ENCODE peak calls at places on chromosomes 6 and 20, in seven cellular contexts. U is CD4-positive, alpha-beta memory T cell; G is tibial artery; S is cardiac muscle cell; E is GM23248; J is fibroblast of lung; D is heart left ventricle. M is an unnamed sample.

GRCh38 chr20:32450484-32451061 is 92.4 kb downstream of the ASXL1 start:
- DNase-seq in U (no peak), G (no peak), S (no peak), E (no peak), J (no peak), D (peak; percentile 46), M (no peak)

GRCh38 chr6:46687619-46688097 is at the start of gene TDRD6:
- DNase-seq in U (no peak), G (no peak), S (no peak), E (no peak), J (no peak), D (peak; percentile 59), M (no peak)

GRCh38 chr6:11971154-11971553 is 41.0 kb upstream of the HIVEP1 start:
- DNase-seq in U (no peak), G (no peak), S (peak; percentile 90), E (peak; percentile 88), J (peak; percentile 97), D (no peak), M (no peak)

GRCh38 chr20:49603209-49603627 is 35.3 kb upstream of the PTGIS start:
- DNase-seq in U (no peak), G (no peak), S (peak; percentile 83), E (peak; percentile 54), J (peak; percentile 56), D (no peak), M (peak; percentile 62)

GRCh38 chr20:36562724-36563123 is 10.7 kb upstream of the TGIF2 start:
- DNase-seq in U (no peak), G (no peak), S (no peak), E (no peak), J (no peak), D (no peak), M (no peak)

GRCh38 chr6:111657146-111657545 is 51.5 kb upstream of the TRAF3IP2 start:
- DNase-seq in U (no peak), G (no peak), S (peak; percentile 53), E (peak; percentile 81), J (peak; percentile 75), D (no peak), M (no peak)

GRCh38 chr6:35496036-35496850 is 636 bp downstream of the TEAD3 start:
- DNase-seq in U (no peak), G (peak; percentile 50), S (peak; percentile 43), E (peak; percentile 77), J (peak; percentile 32), D (no peak), M (no peak)

GRCh38 chr6:25060522-25060921 is 124.8 kb upstream of the RIPOR2 start:
- DNase-seq in U (no peak), G (no peak), S (no peak), E (no peak), J (no peak), D (no peak), M (no peak)

GRCh38 chr6:131183427-131184095 is 48.3 kb downstream of the AKAP7 start:
- DNase-seq in U (no peak), G (no peak), S (no peak), E (no peak), J (no peak), D (no peak), M (no peak)

GRCh38 chr6:143206550-143206949 is 145.9 kb downstream of the AIG1 start:
- DNase-seq in U (no peak), G (no peak), S (no peak), E (no peak), J (no peak), D (no peak), M (no peak)

GRCh38 chr6:157045831-157046454 is 268.8 kb downstream of the ARID1B start:
- DNase-seq in U (no peak), G (no peak), S (peak; percentile 73), E (peak; percentile 78), J (peak; percentile 82), D (no peak), M (no peak)

GRCh38 chr6:70763754-70764153 is 96.1 kb downstream of the SMAP1 start:
- DNase-seq in U (no peak), G (no peak), S (no peak), E (peak; percentile 27), J (peak; percentile 6), D (no peak), M (no peak)

GRCh38 chr6:20953019-20953418 is 418.8 kb downstream of the CDKAL1 start:
- DNase-seq in U (no peak), G (no peak), S (no peak), E (no peak), J (no peak), D (no peak), M (no peak)

GRCh38 chr6:34151321-34152041 is 5.6 kb upstream of the GRM4 start:
- DNase-seq in U (no peak), G (no peak), S (no peak), E (no peak), J (no peak), D (peak; percentile 52), M (peak; percentile 12)

GRCh38 chr6:83417880-83418663 is 12.8 kb downstream of the ME1 start:
- DNase-seq in U (no peak), G (no peak), S (peak; percentile 81), E (peak; percentile 67), J (peak; percentile 59), D (no peak), M (peak; percentile 10)

GRCh38 chr6:41805830-41806774 is 18.6 kb downstream of the TOMM6 start:
- DNase-seq in U (no peak), G (no peak), S (no peak), E (no peak), J (no peak), D (no peak), M (no peak)

GRCh38 chr6:6390849-6391602 is 70.6 kb upstream of the F13A1 start:
- DNase-seq in U (no peak), G (no peak), S (no peak), E (no peak), J (no peak), D (no peak), M (peak; percentile 90)

GRCh38 chr6:106939208-106939607 is 35.3 kb downstream of the CD24 start:
- DNase-seq in U (no peak), G (no peak), S (no peak), E (no peak), J (no peak), D (no peak), M (no peak)

GRCh38 chr20:42775037-42775436 is 414.7 kb downstream of the PTPRT start:
- DNase-seq in U (no peak), G (no peak), S (no peak), E (no peak), J (no peak), D (no peak), M (no peak)

GRCh38 chr6:133973109-133973971 is 20.3 kb downstream of the TBPL1 start:
- DNase-seq in U (peak; percentile 42), G (no peak), S (peak; percentile 73), E (peak; percentile 70), J (peak; percentile 49), D (no peak), M (peak; percentile 69)

GRCh38 chr6:656460-657252 is at the start of gene HUS1B:
- DNase-seq in U (no peak), G (no peak), S (no peak), E (no peak), J (no peak), D (no peak), M (no peak)

GRCh38 chr6:125300992-125301434 is 754 bp downstream of the HDDC2 start:
- DNase-seq in U (no peak), G (peak; percentile 36), S (peak; percentile 56), E (peak; percentile 62), J (peak; percentile 47), D (no peak), M (no peak)

GRCh38 chr6:125302840-125303511 is 1.2 kb upstream of the HDDC2 start:
- DNase-seq in U (peak; percentile 50), G (no peak), S (no peak), E (no peak), J (no peak), D (no peak), M (no peak)

GRCh38 chr6:125303512-125303854 is 1.7 kb upstream of the HDDC2 start:
- DNase-seq in U (no peak), G (no peak), S (no peak), E (no peak), J (no peak), D (no peak), M (peak; percentile 23)

GRCh38 chr6:125299257-125299656 is 2.5 kb downstream of the HDDC2 start:
- DNase-seq in U (no peak), G (no peak), S (no peak), E (no peak), J (no peak), D (no peak), M (no peak)

GRCh38 chr6:125301435-125302391 is at the start of gene HDDC2:
- DNase-seq in U (no peak), G (peak; percentile 59), S (peak; percentile 82), E (peak; percentile 90), J (peak; percentile 81), D (peak; percentile 91), M (peak; percentile 71)
- H3K9me3 ChIP-seq in U (no peaks in the 10 kb centered on the region), G (no peaks in the 10 kb centered on the region), S (no peaks in the 10 kb centered on the region), E (no peaks in the 10 kb centered on the region), J (no peaks in the 10 kb centered on the region), D (peaks cover 3% of the 10 kb centered on the region), M (no peaks in the 10 kb centered on the region)

DNA sequence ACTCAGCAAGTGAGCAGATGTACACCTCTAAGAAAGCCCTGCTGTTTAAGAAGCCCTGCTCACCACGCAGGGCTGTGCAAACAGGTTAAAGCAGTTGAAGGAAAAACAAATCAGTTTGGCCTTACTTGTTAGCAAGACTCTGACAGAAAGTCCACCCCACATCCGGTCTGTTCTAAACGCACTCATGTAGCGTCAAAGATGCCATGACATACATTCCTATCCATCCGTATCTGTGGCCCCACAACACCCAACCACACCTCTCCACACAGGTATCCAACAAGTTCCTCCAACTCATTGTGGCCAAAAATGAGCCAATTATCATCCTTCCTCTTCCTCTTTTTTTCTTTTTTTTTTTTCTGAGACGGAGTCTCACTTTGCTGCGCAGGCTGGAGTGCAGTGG is 22.8 kb upstream of the RAB22A start:
- DNase-seq in U (no peak), G (no peak), S (no peak), E (no peak), J (no peak), D (no peak), M (no peak)
- H3K36me3 ChIP-seq in U (no peaks in the 10 kb centered on the region), G (peaks cover 20% of the 10 kb centered on the region), S (no peaks in the 10 kb centered on the region), E (no peaks in the 10 kb centered on the region), J (peaks cover 2% of the 10 kb centered on the region), D (no peaks in the 10 kb centered on the region), M (no peaks in the 10 kb centered on the region)

GRCh38 chr20:15449061-15449460 is 1111.6 kb upstream of the FLRT3 start:
- DNase-seq in U (no peak), G (no peak), S (no peak), E (no peak), J (no peak), D (no peak), M (no peak)

GRCh38 chr20:15446373-15446772 is 1109.0 kb upstream of the FLRT3 start:
- DNase-seq in U (no peak), G (no peak), S (no peak), E (peak; percentile 0), J (peak; percentile 0), D (peak; percentile 29), M (no peak)

GRCh38 chr20:15447549-15447948 is 1110.1 kb upstream of the FLRT3 start:
- DNase-seq in U (no peak), G (no peak), S (no peak), E (no peak), J (no peak), D (no peak), M (no peak)
- H3K9me3 ChIP-seq in U (no peaks in the 10 kb centered on the region), G (no peaks in the 10 kb centered on the region), S (no peaks in the 10 kb centered on the region), E (no peaks in the 10 kb centered on the region), J (no peaks in the 10 kb centered on the region), D (no peaks in the 10 kb centered on the region), M (no peaks in the 10 kb centered on the region)

DNA sequence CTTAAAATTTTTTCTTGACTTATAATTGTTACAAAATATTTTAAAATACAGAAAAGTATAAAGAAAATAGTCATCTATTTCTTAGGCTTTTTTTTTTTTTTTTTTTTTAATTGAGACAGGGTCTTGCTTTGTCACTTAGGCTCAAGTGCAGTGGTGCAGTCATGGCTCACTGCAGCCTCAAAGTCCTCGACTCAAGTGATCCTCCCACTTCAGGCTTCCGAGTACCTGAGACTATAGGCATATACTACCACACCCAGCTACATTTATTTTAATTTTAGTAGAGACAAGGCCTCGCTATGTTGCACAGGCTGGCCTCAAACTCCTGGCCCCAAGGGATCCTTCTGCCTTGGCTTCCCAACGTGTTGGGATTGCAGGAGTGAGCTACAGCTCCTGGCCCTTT is 5.3 kb upstream of the ACAT2 start:
- DNase-seq in U (no peak), G (no peak), S (no peak), E (no peak), J (no peak), D (no peak), M (no peak)
- H3K36me3 ChIP-seq in U (peaks cover 52% of the 10 kb centered on the region), G (peaks cover 41% of the 10 kb centered on the region), S (peaks cover 45% of the 10 kb centered on the region), E (peaks cover 51% of the 10 kb centered on the region), J (peaks cover 21% of the 10 kb centered on the region), D (peaks cover 13% of the 10 kb centered on the region), M (peaks cover 85% of the 10 kb centered on the region)

M was measured in OCI-LY7.